ENCODE peak calls at places on chromosomes 6 and 20, in nine cellular contexts. X is GF-D8; F is activated T-cell treated with anti-CD3 and anti-CD28 coated beads for 24 hours; U is stimulated activated CD4-positive, alpha-beta T cell treated with anti-CD3 and anti-CD28 coated beads, Interleukin-1b, Interleukin-23, amount 100 ng/mL, for 24 hours; O is ureter; S is activated naive CD8-positive, alpha-beta T cell treated with anti-CD3 and anti-CD28 coated beads, Interleukin-2, amount 50 U/mL, for 24 hours; C is HEK293T; P is GM12891; Y is GM04503. N is an unnamed sample.

GRCh38 chr6:3157151-3157933 is at the start of gene TUBB2A:
- DNase-seq in X (no peak), F (peak), U (peak), O (peak), S (peak), C (peak), P (peak), Y (no peak), N (peak)

GRCh38 chr6:169170583-169170955 is 83.1 kb downstream of the THBS2 start:
- DNase-seq in X (no peak), F (no peak), U (no peak), O (peak), S (no peak), C (no peak), P (no peak), Y (no peak), N (no peak)

GRCh38 chr6:5471044-5471443 is 209.7 kb downstream of the FARS2 start:
- DNase-seq in X (peak), F (peak), U (peak), O (no peak), S (peak), C (peak), P (peak), Y (no peak), N (peak)

GRCh38 chr6:159204605-159205004 is 35.4 kb downstream of the FNDC1 start:
- DNase-seq in X (no peak), F (no peak), U (no peak), O (no peak), S (no peak), C (no peak), P (no peak), Y (no peak), N (no peak)

GRCh38 chr6:69398729-69399128 is 398.1 kb downstream of the LMBRD1 start:
- DNase-seq in X (no peak), F (no peak), U (no peak), O (peak), S (no peak), C (no peak), P (no peak), Y (no peak), N (no peak)

GRCh38 chr20:34980543-34981213 is 25.0 kb downstream of the MYH7B start:
- DNase-seq in X (no peak), F (no peak), U (no peak), O (no peak), S (no peak), C (no peak), P (no peak), Y (no peak), N (no peak)

GRCh38 chr20:2578430-2579192 is 42.2 kb downstream of the TMC2 start:
- DNase-seq in X (no peak), F (no peak), U (no peak), O (no peak), S (no peak), C (no peak), P (no peak), Y (no peak), N (no peak)

GRCh38 chr6:31729515-31729978 is 448 bp upstream of the DDAH2 start:
- DNase-seq in X (peak), F (peak), U (no peak), O (peak), S (peak), C (peak), P (peak), Y (peak), N (peak)

GRCh38 chr6:106005013-106005412 is 81.1 kb upstream of the PRDM1 start:
- DNase-seq in X (no peak), F (no peak), U (no peak), O (no peak), S (no peak), C (no peak), P (no peak), Y (no peak), N (no peak)